ENCODE peak calls at places on chromosomes 3 and 15, in ten cellular contexts. One of them, this sample, is unnamed.
A peak's percentile ranks its signal among the peaks of the same experiment; 100 is the strongest.

GRCh38 chr3:112995800-112996199 is 5.0 kb downstream of the GTPBP8 start:
- DNase-seq in Peyer's patch: no peak
- DNase-seq in A549: no peak
- DNase-seq in gastrocnemius medialis: no peak
- DNase-seq in H1: no peak
- DNase-seq in IMR-90: no peak
- DNase-seq in heart left ventricle: no peak
- DNase-seq in stomach: no peak
- DNase-seq in breast epithelium: no peak
- DNase-seq in right lobe of liver: no peak
- DNase-seq in this sample: no peak

GRCh38 chr3:197718904-197719303 is 17.8 kb downstream of the RUBCN start:
- DNase-seq in Peyer's patch: no peak
- DNase-seq in A549: peak; percentile 67
- DNase-seq in gastrocnemius medialis: no peak
- DNase-seq in H1: no peak
- DNase-seq in IMR-90: peak; percentile 96
- DNase-seq in heart left ventricle: no peak
- DNase-seq in stomach: no peak
- DNase-seq in breast epithelium: no peak
- DNase-seq in right lobe of liver: no peak
- DNase-seq in this sample: no peak

GRCh38 chr3:48561045-48561736 is 2.4 kb downstream of the UCN2 start:
- DNase-seq in Peyer's patch: peak; percentile 64
- DNase-seq in A549: no peak
- DNase-seq in gastrocnemius medialis: no peak
- DNase-seq in H1: peak; percentile 86
- DNase-seq in IMR-90: peak; percentile 64
- DNase-seq in heart left ventricle: peak; percentile 83
- DNase-seq in stomach: peak; percentile 45
- DNase-seq in breast epithelium: no peak
- DNase-seq in right lobe of liver: no peak
- DNase-seq in this sample: no peak

GRCh38 chr3:172355836-172356235 is 92.4 kb downstream of the GHSR start:
- DNase-seq in Peyer's patch: no peak
- DNase-seq in A549: no peak
- DNase-seq in gastrocnemius medialis: no peak
- DNase-seq in H1: no peak
- DNase-seq in IMR-90: peak; percentile 98
- DNase-seq in heart left ventricle: no peak
- DNase-seq in stomach: peak; percentile 40
- DNase-seq in breast epithelium: no peak
- DNase-seq in right lobe of liver: no peak
- DNase-seq in this sample: no peak

GRCh38 chr15:89457086-89457485 is 39.3 kb downstream of the RHCG start:
- DNase-seq in Peyer's patch: no peak
- DNase-seq in A549: peak; percentile 81
- DNase-seq in gastrocnemius medialis: no peak
- DNase-seq in H1: no peak
- DNase-seq in IMR-90: peak; percentile 28
- DNase-seq in heart left ventricle: no peak
- DNase-seq in stomach: no peak
- DNase-seq in breast epithelium: no peak
- DNase-seq in right lobe of liver: no peak
- DNase-seq in this sample: no peak

GRCh38 chr3:52403271-52403841 is 41.5 kb downstream of the SEMA3G start:
- DNase-seq in Peyer's patch: peak; percentile 29
- DNase-seq in A549: no peak
- DNase-seq in gastrocnemius medialis: no peak
- DNase-seq in H1: no peak
- DNase-seq in IMR-90: no peak
- DNase-seq in heart left ventricle: peak; percentile 13
- DNase-seq in stomach: no peak
- DNase-seq in breast epithelium: no peak
- DNase-seq in right lobe of liver: no peak
- DNase-seq in this sample: no peak

GRCh38 chr15:98121957-98122356 is 161.5 kb downstream of the ARRDC4 start:
- DNase-seq in Peyer's patch: no peak
- DNase-seq in A549: no peak
- DNase-seq in gastrocnemius medialis: no peak
- DNase-seq in H1: no peak
- DNase-seq in IMR-90: no peak
- DNase-seq in heart left ventricle: no peak
- DNase-seq in stomach: no peak
- DNase-seq in breast epithelium: no peak
- DNase-seq in right lobe of liver: no peak
- DNase-seq in this sample: no peak

GRCh38 chr15:41284425-41285177 is 47.8 kb downstream of the OIP5 start:
- DNase-seq in Peyer's patch: peak; percentile 52
- DNase-seq in A549: peak; percentile 7
- DNase-seq in gastrocnemius medialis: peak; percentile 22
- DNase-seq in H1: no peak
- DNase-seq in IMR-90: no peak
- DNase-seq in heart left ventricle: no peak
- DNase-seq in stomach: no peak
- DNase-seq in breast epithelium: no peak
- DNase-seq in right lobe of liver: peak; percentile 51
- DNase-seq in this sample: no peak

GRCh38 chr3:169686874-169687273 is 23.4 kb upstream of the MECOM start:
- DNase-seq in Peyer's patch: no peak
- DNase-seq in A549: no peak
- DNase-seq in gastrocnemius medialis: no peak
- DNase-seq in H1: no peak
- DNase-seq in IMR-90: no peak
- DNase-seq in heart left ventricle: no peak
- DNase-seq in stomach: peak; percentile 45
- DNase-seq in breast epithelium: no peak
- DNase-seq in right lobe of liver: no peak
- DNase-seq in this sample: no peak

GRCh38 chr3:142270407-142270806 is 45.0 kb upstream of the GK5 start:
- DNase-seq in Peyer's patch: no peak
- DNase-seq in A549: no peak
- DNase-seq in gastrocnemius medialis: no peak
- DNase-seq in H1: no peak
- DNase-seq in IMR-90: no peak
- DNase-seq in heart left ventricle: no peak
- DNase-seq in stomach: no peak
- DNase-seq in breast epithelium: no peak
- DNase-seq in right lobe of liver: no peak
- DNase-seq in this sample: no peak

GRCh38 chr3:39067286-39067685 is 15.5 kb downstream of the WDR48 start:
- DNase-seq in Peyer's patch: no peak
- DNase-seq in A549: no peak
- DNase-seq in gastrocnemius medialis: no peak
- DNase-seq in H1: no peak
- DNase-seq in IMR-90: no peak
- DNase-seq in heart left ventricle: no peak
- DNase-seq in stomach: no peak
- DNase-seq in breast epithelium: no peak
- DNase-seq in right lobe of liver: no peak
- DNase-seq in this sample: no peak

GRCh38 chr15:75720787-75721461 is 8.3 kb upstream of the CSPG4 start:
- DNase-seq in Peyer's patch: peak; percentile 89
- DNase-seq in A549: peak; percentile 90
- DNase-seq in gastrocnemius medialis: no peak
- DNase-seq in H1: no peak
- DNase-seq in IMR-90: no peak
- DNase-seq in heart left ventricle: peak; percentile 73
- DNase-seq in stomach: peak; percentile 87
- DNase-seq in breast epithelium: no peak
- DNase-seq in right lobe of liver: no peak
- DNase-seq in this sample: no peak

GRCh38 chr3:79329154-79329553 is 438.6 kb downstream of the ROBO1 start:
- DNase-seq in Peyer's patch: no peak
- DNase-seq in A549: no peak
- DNase-seq in gastrocnemius medialis: no peak
- DNase-seq in H1: no peak
- DNase-seq in IMR-90: peak; percentile 35
- DNase-seq in heart left ventricle: no peak
- DNase-seq in stomach: no peak
- DNase-seq in breast epithelium: no peak
- DNase-seq in right lobe of liver: no peak
- DNase-seq in this sample: no peak

GRCh38 chr3:61702453-61702852 is 141.1 kb downstream of the PTPRG start:
- DNase-seq in Peyer's patch: no peak
- DNase-seq in A549: no peak
- DNase-seq in gastrocnemius medialis: no peak
- DNase-seq in H1: no peak
- DNase-seq in IMR-90: no peak
- DNase-seq in heart left ventricle: no peak
- DNase-seq in stomach: no peak
- DNase-seq in breast epithelium: no peak
- DNase-seq in right lobe of liver: no peak
- DNase-seq in this sample: no peak

GRCh38 chr3:45779746-45780735 is 16.3 kb downstream of the SLC6A20 start:
- DNase-seq in Peyer's patch: peak; percentile 17
- DNase-seq in A549: no peak
- DNase-seq in gastrocnemius medialis: no peak
- DNase-seq in H1: no peak
- DNase-seq in IMR-90: no peak
- DNase-seq in heart left ventricle: no peak
- DNase-seq in stomach: peak; percentile 32
- DNase-seq in breast epithelium: no peak
- DNase-seq in right lobe of liver: peak; percentile 42
- DNase-seq in this sample: no peak

GRCh38 chr3:126872701-126873100 is 110.2 kb upstream of the PLXNA1 start:
- DNase-seq in Peyer's patch: no peak
- DNase-seq in A549: no peak
- DNase-seq in gastrocnemius medialis: no peak
- DNase-seq in H1: no peak
- DNase-seq in IMR-90: no peak
- DNase-seq in heart left ventricle: no peak
- DNase-seq in stomach: no peak
- DNase-seq in breast epithelium: no peak
- DNase-seq in right lobe of liver: peak; percentile 19
- DNase-seq in this sample: no peak
- TF ChIP-seq POLR2A in Peyer's patch: no peak
- TF ChIP-seq POLR2A in A549: no peak
- TF ChIP-seq POLR2A in gastrocnemius medialis: no peak
- TF ChIP-seq POLR2A in H1: no peak
- TF ChIP-seq POLR2A in IMR-90: no peak
- TF ChIP-seq POLR2A in heart left ventricle: no peak
- TF ChIP-seq POLR2A in stomach: no peak
- TF ChIP-seq POLR2A in breast epithelium: no peak
- TF ChIP-seq POLR2A in right lobe of liver: no peak
- TF ChIP-seq POLR2A in this sample: no peak

DNA sequence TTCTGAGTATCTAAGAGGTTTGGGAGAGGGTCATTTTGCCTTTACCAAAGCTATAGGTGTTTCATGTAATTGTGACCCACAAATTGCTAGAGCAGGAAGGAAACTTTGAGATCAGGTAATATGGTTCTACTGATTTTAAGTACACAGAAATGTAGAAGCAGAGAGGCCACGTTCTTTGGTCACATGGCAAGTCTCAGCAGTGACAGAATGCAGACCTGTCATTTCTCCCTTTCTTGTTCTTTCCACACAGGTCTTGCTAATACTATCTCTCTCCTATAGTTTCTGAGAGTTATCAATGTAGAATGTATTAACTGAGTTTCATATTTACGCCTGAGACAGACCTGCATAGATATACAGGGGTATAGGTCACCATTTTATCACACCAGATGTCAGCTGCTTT is 10.9 kb upstream of the RTP1 start:
- DNase-seq in Peyer's patch: no peak
- DNase-seq in A549: no peak
- DNase-seq in gastrocnemius medialis: no peak
- DNase-seq in H1: no peak
- DNase-seq in IMR-90: no peak
- DNase-seq in heart left ventricle: no peak
- DNase-seq in stomach: no peak
- DNase-seq in breast epithelium: no peak
- DNase-seq in right lobe of liver: no peak
- DNase-seq in this sample: no peak
- H3K27ac ChIP-seq in Peyer's patch: no peak overlapping the region
- H3K27ac ChIP-seq in A549: no peak overlapping the region
- H3K27ac ChIP-seq in gastrocnemius medialis: peak overlapping the region; percentile 93
- H3K27ac ChIP-seq in H1: peak overlapping the region; percentile 60
- H3K27ac ChIP-seq in IMR-90: peak overlapping the region; percentile 57
- H3K27ac ChIP-seq in heart left ventricle: peak overlapping the region; percentile 90
- H3K27ac ChIP-seq in stomach: no peak overlapping the region
- H3K27ac ChIP-seq in breast epithelium: peak overlapping the region; percentile 71
- H3K27ac ChIP-seq in right lobe of liver: no peak overlapping the region
- H3K27ac ChIP-seq in this sample: no peak overlapping the region

GRCh38 chr15:92012368-92012629 is 158.8 kb downstream of the SLCO3A1 start:
- DNase-seq in Peyer's patch: no peak
- DNase-seq in A549: no peak
- DNase-seq in gastrocnemius medialis: no peak
- DNase-seq in H1: no peak
- DNase-seq in IMR-90: peak; percentile 12
- DNase-seq in heart left ventricle: no peak
- DNase-seq in stomach: no peak
- DNase-seq in breast epithelium: no peak
- DNase-seq in right lobe of liver: no peak
- DNase-seq in this sample: no peak
- H3K4me3 ChIP-seq in Peyer's patch: no peak overlapping the region
- H3K4me3 ChIP-seq in A549: no peak overlapping the region
- H3K4me3 ChIP-seq in gastrocnemius medialis: no peak overlapping the region
- H3K4me3 ChIP-seq in H1: no peak overlapping the region
- H3K4me3 ChIP-seq in IMR-90: no peak overlapping the region
- H3K4me3 ChIP-seq in heart left ventricle: no peak overlapping the region
- H3K4me3 ChIP-seq in stomach: no peak overlapping the region
- H3K4me3 ChIP-seq in breast epithelium: no peak overlapping the region
- H3K4me3 ChIP-seq in right lobe of liver: no peak overlapping the region
- H3K4me3 ChIP-seq in this sample: no peak overlapping the region

GRCh38 chr3:133576169-133576568 is 2.7 kb downstream of the CDV3 start:
- DNase-seq in Peyer's patch: no peak
- DNase-seq in A549: no peak
- DNase-seq in gastrocnemius medialis: no peak
- DNase-seq in H1: no peak
- DNase-seq in IMR-90: no peak
- DNase-seq in heart left ventricle: no peak
- DNase-seq in stomach: no peak
- DNase-seq in breast epithelium: no peak
- DNase-seq in right lobe of liver: no peak
- DNase-seq in this sample: no peak

GRCh38 chr3:133575121-133575520 is 1.6 kb downstream of the CDV3 start:
- DNase-seq in Peyer's patch: no peak
- DNase-seq in A549: no peak
- DNase-seq in gastrocnemius medialis: no peak
- DNase-seq in H1: no peak
- DNase-seq in IMR-90: no peak
- DNase-seq in heart left ventricle: no peak
- DNase-seq in stomach: no peak
- DNase-seq in breast epithelium: no peak
- DNase-seq in right lobe of liver: no peak
- DNase-seq in this sample: no peak

GRCh38 chr3:133573629-133574194 is at the start of gene CDV3:
- DNase-seq in Peyer's patch: no peak
- DNase-seq in A549: no peak
- DNase-seq in gastrocnemius medialis: peak; percentile 4
- DNase-seq in H1: no peak
- DNase-seq in IMR-90: no peak
- DNase-seq in heart left ventricle: peak; percentile 76
- DNase-seq in stomach: no peak
- DNase-seq in breast epithelium: no peak
- DNase-seq in right lobe of liver: peak; percentile 64
- DNase-seq in this sample: no peak

GRCh38 chr3:133573054-133573628 is 345 bp upstream of the CDV3 start:
- DNase-seq in Peyer's patch: peak; percentile 100
- DNase-seq in A549: peak; percentile 74
- DNase-seq in gastrocnemius medialis: peak; percentile 100
- DNase-seq in H1: peak; percentile 99
- DNase-seq in IMR-90: peak; percentile 100
- DNase-seq in heart left ventricle: peak; percentile 100
- DNase-seq in stomach: peak; percentile 100
- DNase-seq in breast epithelium: peak; percentile 100
- DNase-seq in right lobe of liver: peak; percentile 100
- DNase-seq in this sample: peak; percentile 100

GRCh38 chr3:133574260-133574881 is 885 bp downstream of the CDV3 start:
- DNase-seq in Peyer's patch: peak; percentile 85
- DNase-seq in A549: no peak
- DNase-seq in gastrocnemius medialis: peak; percentile 34
- DNase-seq in H1: peak; percentile 72
- DNase-seq in IMR-90: peak; percentile 80
- DNase-seq in heart left ventricle: peak; percentile 85
- DNase-seq in stomach: peak; percentile 76
- DNase-seq in breast epithelium: peak; percentile 63
- DNase-seq in right lobe of liver: peak; percentile 80
- DNase-seq in this sample: peak; percentile 37
- TF ChIP-seq POLR2A in Peyer's patch: peak; percentile 68
- TF ChIP-seq POLR2A in A549: no peak
- TF ChIP-seq POLR2A in gastrocnemius medialis: peak; percentile 66
- TF ChIP-seq POLR2A in H1: no peak
- TF ChIP-seq POLR2A in IMR-90: peak; percentile 55
- TF ChIP-seq POLR2A in heart left ventricle: peak; percentile 37
- TF ChIP-seq POLR2A in stomach: no peak
- TF ChIP-seq POLR2A in breast epithelium: no peak
- TF ChIP-seq POLR2A in right lobe of liver: peak; percentile 57
- TF ChIP-seq POLR2A in this sample: no peak